ENCODE peak calls at places on chromosomes 5 and 9, in six cellular contexts. One of them, this sample, is unnamed. For H3K4me1, the result is how much of the 10 kb centered on the place peaks cover.

GRCh38 chr9:90722116-90722515 is 79.5 kb upstream of the DIRAS2 start:
- DNase-seq in heart left ventricle: no peak
- DNase-seq in suprapubic skin: no peak
- DNase-seq in A549: no peak
- DNase-seq in uterus: no peak
- DNase-seq in sigmoid colon: no peak
- DNase-seq in this sample: no peak

GRCh38 chr5:148970228-148970627 is 92.6 kb downstream of the SH3TC2 start:
- DNase-seq in A549: no peak
- DNase-seq in suprapubic skin: no peak
- DNase-seq in sigmoid colon: peak
- DNase-seq in uterus: no peak
- DNase-seq in heart left ventricle: no peak
- DNase-seq in this sample: no peak

GRCh38 chr5:38846379-38846967 is 661 bp downstream of the OSMR start:
- DNase-seq in heart left ventricle: no peak
- DNase-seq in suprapubic skin: no peak
- DNase-seq in A549: peak
- DNase-seq in uterus: no peak
- DNase-seq in sigmoid colon: no peak
- DNase-seq in this sample: no peak

GRCh38 chr5:158154226-158155005 is 295.5 kb upstream of the CLINT1 start:
- DNase-seq in sigmoid colon: peak
- DNase-seq in A549: no peak
- DNase-seq in uterus: peak
- DNase-seq in suprapubic skin: no peak
- DNase-seq in heart left ventricle: peak
- DNase-seq in this sample: peak

GRCh38 chr5:172802585-172803176 is 31.4 kb upstream of the ERGIC1 start:
- DNase-seq in sigmoid colon: no peak
- DNase-seq in uterus: no peak
- DNase-seq in A549: no peak
- DNase-seq in suprapubic skin: no peak
- DNase-seq in heart left ventricle: no peak
- DNase-seq in this sample: peak

GRCh38 chr5:35651002-35651756 is 33.5 kb downstream of the SPEF2 start:
- DNase-seq in sigmoid colon: no peak
- DNase-seq in A549: peak
- DNase-seq in suprapubic skin: no peak
- DNase-seq in uterus: no peak
- DNase-seq in heart left ventricle: no peak
- DNase-seq in this sample: peak

GRCh38 chr9:7006417-7006816 is 248.6 kb downstream of the KDM4C start:
- DNase-seq in A549: no peak
- DNase-seq in sigmoid colon: no peak
- DNase-seq in uterus: no peak
- DNase-seq in suprapubic skin: no peak
- DNase-seq in heart left ventricle: no peak
- DNase-seq in this sample: no peak

GRCh38 chr9:135526730-135527571 is 5.7 kb downstream of the LCN1 start:
- DNase-seq in uterus: no peak
- DNase-seq in suprapubic skin: peak
- DNase-seq in heart left ventricle: no peak
- DNase-seq in sigmoid colon: peak
- DNase-seq in A549: peak
- DNase-seq in this sample: no peak

GRCh38 chr5:109853362-109853761 is 163.6 kb downstream of the MAN2A1 start:
- DNase-seq in heart left ventricle: no peak
- DNase-seq in suprapubic skin: no peak
- DNase-seq in sigmoid colon: no peak
- DNase-seq in uterus: no peak
- DNase-seq in A549: no peak
- DNase-seq in this sample: no peak

GRCh38 chr5:64869419-64869818 is 100.7 kb downstream of the CWC27 start:
- DNase-seq in suprapubic skin: no peak
- DNase-seq in sigmoid colon: no peak
- DNase-seq in uterus: no peak
- DNase-seq in heart left ventricle: no peak
- DNase-seq in A549: no peak
- DNase-seq in this sample: peak

GRCh38 chr5:56606202-56606601 is 209.1 kb upstream of the MAP3K1 start:
- DNase-seq in sigmoid colon: no peak
- DNase-seq in suprapubic skin: no peak
- DNase-seq in heart left ventricle: no peak
- DNase-seq in uterus: no peak
- DNase-seq in A549: no peak
- DNase-seq in this sample: no peak

GRCh38 chr5:157965040-157965439 is 106.1 kb upstream of the CLINT1 start:
- DNase-seq in uterus: no peak
- DNase-seq in sigmoid colon: no peak
- DNase-seq in heart left ventricle: no peak
- DNase-seq in A549: no peak
- DNase-seq in suprapubic skin: no peak
- DNase-seq in this sample: no peak

GRCh38 chr9:33132249-33132772 is 34.8 kb downstream of the B4GALT1 start:
- DNase-seq in sigmoid colon: peak
- DNase-seq in heart left ventricle: no peak
- DNase-seq in uterus: no peak
- DNase-seq in suprapubic skin: peak
- DNase-seq in A549: peak
- DNase-seq in this sample: peak

GRCh38 chr5:10556331-10556807 is 7.5 kb upstream of the ANKRD33B start:
- DNase-seq in sigmoid colon: peak
- DNase-seq in heart left ventricle: no peak
- DNase-seq in A549: peak
- DNase-seq in suprapubic skin: no peak
- DNase-seq in uterus: peak
- DNase-seq in this sample: no peak

GRCh38 chr5:12277504-12278192 is 373.4 kb upstream of the CTNND2 start:
- DNase-seq in sigmoid colon: no peak
- DNase-seq in A549: no peak
- DNase-seq in uterus: no peak
- DNase-seq in suprapubic skin: no peak
- DNase-seq in heart left ventricle: no peak
- DNase-seq in this sample: no peak

GRCh38 chr5:58459276-58459859 is 518 bp downstream of the PLK2 start:
- DNase-seq in A549: peak
- DNase-seq in suprapubic skin: peak
- DNase-seq in heart left ventricle: peak
- DNase-seq in sigmoid colon: peak
- DNase-seq in uterus: peak
- DNase-seq in this sample: peak

GRCh38 chr5:109479260-109479860 is 69.6 kb upstream of the PJA2 start:
- DNase-seq in suprapubic skin: no peak
- DNase-seq in uterus: no peak
- DNase-seq in heart left ventricle: no peak
- DNase-seq in A549: peak
- DNase-seq in sigmoid colon: no peak
- DNase-seq in this sample: peak

GRCh38 chr9:93254061-93254481 is 70.1 kb downstream of the WNK2 start:
- DNase-seq in A549: no peak
- DNase-seq in heart left ventricle: no peak
- DNase-seq in suprapubic skin: peak
- DNase-seq in sigmoid colon: peak
- DNase-seq in uterus: no peak
- DNase-seq in this sample: no peak

GRCh38 chr5:25448190-25448621 is 803.4 kb upstream of the CDH10 start:
- DNase-seq in suprapubic skin: no peak
- DNase-seq in heart left ventricle: no peak
- DNase-seq in uterus: no peak
- DNase-seq in A549: no peak
- DNase-seq in sigmoid colon: no peak
- DNase-seq in this sample: no peak

GRCh38 chr5:109992264-109992915 is 302.7 kb downstream of the MAN2A1 start:
- DNase-seq in sigmoid colon: no peak
- DNase-seq in suprapubic skin: no peak
- DNase-seq in A549: no peak
- DNase-seq in uterus: no peak
- DNase-seq in heart left ventricle: no peak
- DNase-seq in this sample: no peak

GRCh38 chr5:179803651-179804598 is 2.7 kb downstream of the MGAT4B start:
- DNase-seq in sigmoid colon: peak
- DNase-seq in heart left ventricle: no peak
- DNase-seq in A549: no peak
- DNase-seq in suprapubic skin: peak
- DNase-seq in uterus: no peak
- DNase-seq in this sample: peak

GRCh38 chr5:147080391-147080790 is 154.4 kb upstream of the STK32A start:
- DNase-seq in sigmoid colon: no peak
- DNase-seq in A549: no peak
- DNase-seq in suprapubic skin: no peak
- DNase-seq in heart left ventricle: no peak
- DNase-seq in uterus: no peak
- DNase-seq in this sample: no peak

GRCh38 chr9:136544549-136545064 is 1.2 kb downstream of the NOTCH1 start:
- DNase-seq in uterus: no peak
- DNase-seq in A549: peak
- DNase-seq in heart left ventricle: peak
- DNase-seq in suprapubic skin: no peak
- DNase-seq in sigmoid colon: peak
- DNase-seq in this sample: peak

GRCh38 chr9:6827370-6827949 is 69.7 kb downstream of the KDM4C start:
- DNase-seq in sigmoid colon: no peak
- DNase-seq in suprapubic skin: no peak
- DNase-seq in heart left ventricle: no peak
- DNase-seq in A549: peak
- DNase-seq in uterus: no peak
- DNase-seq in this sample: peak

GRCh38 chr5:95842955-95843544 is 20.5 kb upstream of the GLRX start:
- DNase-seq in sigmoid colon: peak
- DNase-seq in suprapubic skin: no peak
- DNase-seq in A549: no peak
- DNase-seq in uterus: no peak
- DNase-seq in heart left ventricle: peak
- DNase-seq in this sample: peak

GRCh38 chr5:9194509-9194908 is 351.4 kb downstream of the SEMA5A start:
- DNase-seq in suprapubic skin: no peak
- DNase-seq in heart left ventricle: no peak
- DNase-seq in A549: no peak
- DNase-seq in sigmoid colon: no peak
- DNase-seq in uterus: no peak
- DNase-seq in this sample: no peak

GRCh38 chr9:13351768-13352386 is 72.4 kb upstream of the MPDZ start:
- DNase-seq in uterus: peak
- DNase-seq in suprapubic skin: no peak
- DNase-seq in heart left ventricle: no peak
- DNase-seq in A549: peak
- DNase-seq in sigmoid colon: no peak
- DNase-seq in this sample: peak

GRCh38 chr5:17150498-17150897 is 66.9 kb upstream of the BASP1 start:
- DNase-seq in uterus: no peak
- DNase-seq in heart left ventricle: no peak
- DNase-seq in A549: no peak
- DNase-seq in suprapubic skin: no peak
- DNase-seq in sigmoid colon: no peak
- DNase-seq in this sample: no peak

GRCh38 chr5:41526699-41527098 is 16.3 kb upstream of the PLCXD3 start:
- DNase-seq in uterus: no peak
- DNase-seq in A549: no peak
- DNase-seq in suprapubic skin: no peak
- DNase-seq in heart left ventricle: no peak
- DNase-seq in sigmoid colon: no peak
- DNase-seq in this sample: no peak

GRCh38 chr9:95095619-95096355 is 221.7 kb downstream of the FANCC start:
- DNase-seq in sigmoid colon: no peak
- DNase-seq in uterus: no peak
- DNase-seq in heart left ventricle: no peak
- DNase-seq in suprapubic skin: no peak
- DNase-seq in A549: no peak
- DNase-seq in this sample: no peak
- H3K4me1 ChIP-seq in sigmoid colon: half or more
- H3K4me1 ChIP-seq in uterus: under half
- H3K4me1 ChIP-seq in heart left ventricle: half or more
- H3K4me1 ChIP-seq in suprapubic skin: half or more
- H3K4me1 ChIP-seq in A549: half or more
- H3K4me1 ChIP-seq in this sample: under half

DNA sequence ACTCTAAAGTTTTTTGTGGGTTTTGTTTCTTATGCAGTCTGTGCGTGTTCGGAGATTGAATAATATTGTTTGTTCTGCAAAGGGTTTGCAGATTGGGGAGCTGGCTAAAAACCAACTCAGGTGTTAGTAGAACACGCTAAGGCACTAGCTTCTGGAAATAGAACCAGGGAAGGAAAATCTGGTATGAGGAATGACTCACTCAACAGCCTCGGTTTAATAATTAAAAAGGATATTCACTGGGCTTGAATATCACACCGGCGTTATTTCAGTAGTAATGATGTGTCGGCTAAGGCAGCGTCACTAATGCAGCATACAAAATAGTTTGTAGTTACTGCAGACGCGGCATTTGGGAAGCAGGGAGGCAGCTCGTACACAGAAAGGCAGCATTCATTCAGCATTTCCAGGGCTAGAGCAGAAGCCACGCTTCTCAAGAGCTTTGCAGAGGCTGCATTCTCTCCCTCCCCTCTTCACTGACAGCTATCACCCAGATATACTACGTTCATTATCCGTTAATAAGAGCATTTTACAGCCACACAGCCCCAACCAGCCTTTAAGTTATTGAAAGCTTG is 1.7 kb downstream of the ADRA1B start:
- DNase-seq in suprapubic skin: no peak
- DNase-seq in sigmoid colon: no peak
- DNase-seq in uterus: no peak
- DNase-seq in heart left ventricle: no peak
- DNase-seq in A549: peak
- DNase-seq in this sample: no peak
- TF ChIP-seq POLR2A in suprapubic skin: no peak
- TF ChIP-seq POLR2A in sigmoid colon: no peak
- TF ChIP-seq POLR2A in uterus: no peak
- TF ChIP-seq POLR2A in heart left ventricle: no peak
- TF ChIP-seq POLR2A in A549: no peak
- TF ChIP-seq POLR2A in this sample: no peak

GRCh38 chr5:142769793-142770649 is at the start of gene ARHGAP26:
- DNase-seq in A549: peak
- DNase-seq in heart left ventricle: peak
- DNase-seq in sigmoid colon: peak
- DNase-seq in suprapubic skin: peak
- DNase-seq in uterus: peak
- DNase-seq in this sample: peak
- TF ChIP-seq CTCF in A549: no peak
- TF ChIP-seq CTCF in heart left ventricle: peak
- TF ChIP-seq CTCF in sigmoid colon: peak
- TF ChIP-seq CTCF in suprapubic skin: peak
- TF ChIP-seq CTCF in uterus: peak
- TF ChIP-seq CTCF in this sample: peak

DNA sequence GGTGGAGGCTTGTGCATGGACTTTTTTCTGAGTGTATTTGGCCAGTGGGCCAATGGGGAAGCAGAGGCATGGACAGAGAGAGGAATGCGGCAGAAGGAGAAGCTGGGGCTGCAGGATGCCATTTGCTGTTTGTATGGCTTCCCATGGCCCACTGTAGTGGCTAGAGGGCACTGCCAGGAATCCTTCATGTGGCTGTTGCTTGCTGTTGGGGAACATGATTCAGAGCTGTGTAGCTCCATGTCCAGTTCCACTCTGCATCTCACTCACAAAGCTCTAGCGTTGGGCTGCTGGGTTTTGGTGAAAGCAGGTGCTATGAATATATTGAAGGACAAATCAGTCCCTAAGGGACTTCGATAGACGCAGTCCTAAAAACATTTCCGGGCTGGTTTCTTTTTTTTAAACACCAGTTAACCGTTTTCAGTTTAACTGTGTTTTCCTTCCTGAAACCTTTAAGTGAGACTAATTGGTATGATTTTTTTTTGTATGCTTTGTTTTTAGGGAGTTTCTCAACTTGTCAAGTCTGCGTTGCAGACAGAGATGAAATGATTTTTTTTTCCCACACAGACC is 51.3 kb downstream of the SLC22A5 start:
- DNase-seq in suprapubic skin: no peak
- DNase-seq in heart left ventricle: no peak
- DNase-seq in uterus: no peak
- DNase-seq in A549: no peak
- DNase-seq in sigmoid colon: no peak
- DNase-seq in this sample: peak
- H3K4me1 ChIP-seq in suprapubic skin: half or more
- H3K4me1 ChIP-seq in heart left ventricle: half or more
- H3K4me1 ChIP-seq in uterus: under half
- H3K4me1 ChIP-seq in A549: under half
- H3K4me1 ChIP-seq in sigmoid colon: half or more
- H3K4me1 ChIP-seq in this sample: under half

This sample was measured in endothelial cell of umbilical vein.